ENCODE peak calls at places on chromosomes 4 and X, in five cellular contexts. F, L, Z, I and R are unnamed samples.

GRCh38 chr4:113020966-113021365 is 28.5 kb upstream of the ANK2 start:
- DNase-seq in Z (no peak), F (no peak), L (no peak), I (no peak), R (no peak)

GRCh38 chr4:172543249-172543648 is 625.4 kb upstream of the GALNT7 start:
- DNase-seq in F (no peak), L (no peak), I (no peak), Z (no peak), R (no peak)

GRCh38 chr4:140943887-140944515 is 187.8 kb upstream of the TBC1D9 start:
- DNase-seq in L (no peak), F (no peak), Z (no peak), I (no peak), R (no peak)

GRCh38 chr4:114364857-114365256 is 233.8 kb upstream of the UGT8 start:
- DNase-seq in Z (no peak), F (no peak), L (no peak), I (no peak), R (no peak)

GRCh38 chrX:36978886-36979285 is 29.3 kb upstream of the FAM47C start:
- DNase-seq in F (no peak), L (no peak), I (no peak), Z (no peak), R (no peak)

GRCh38 chr4:107094332-107094731 is 58.2 kb upstream of the DKK2 start:
- DNase-seq in F (no peak), L (no peak), I (no peak), Z (no peak), R (no peak)

GRCh38 chr4:61619528-61619927 is 419.4 kb downstream of the ADGRL3 start:
- DNase-seq in F (no peak), L (no peak), Z (no peak), I (no peak), R (no peak)

GRCh38 chr4:102627831-102628523 is 126.8 kb downstream of the NFKB1 start:
- DNase-seq in L (peak), I (no peak), F (no peak), Z (no peak), R (no peak)

GRCh38 chr4:98446499-98447375 is 185.6 kb downstream of the RAP1GDS1 start:
- DNase-seq in I (no peak), Z (no peak), L (peak), F (no peak), R (no peak)

GRCh38 chr4:154389142-154389541 is 102.5 kb downstream of the DCHS2 start:
- DNase-seq in L (no peak), I (no peak), F (no peak), Z (no peak), R (no peak)

GRCh38 chr4:151418385-151418784 is 9.4 kb downstream of the FHIP1A start:
- DNase-seq in I (no peak), L (no peak), Z (no peak), F (no peak), R (no peak)

GRCh38 chr4:78560296-78560963 is 8.9 kb downstream of the ANXA3 start:
- DNase-seq in F (no peak), L (no peak), Z (no peak), I (no peak), R (no peak)

GRCh38 chrX:150792949-150793527 is 99.8 kb downstream of the MTMR1 start:
- DNase-seq in L (no peak), F (no peak), Z (no peak), I (no peak), R (no peak)

GRCh38 chr4:121666091-121666679 is 30.6 kb downstream of the ANXA5 start:
- DNase-seq in Z (peak), F (no peak), I (no peak), L (no peak), R (peak)

GRCh38 chr4:12137556-12137955 is 708.9 kb upstream of the HS3ST1 start:
- DNase-seq in Z (no peak), I (no peak), F (no peak), L (no peak), R (no peak)

GRCh38 chr4:113675731-113676707 is 85.5 kb downstream of the CAMK2D start:
- DNase-seq in Z (no peak), I (no peak), F (no peak), L (no peak), R (no peak)

GRCh38 chrX:53445977-53446376 is 11.8 kb upstream of the HSD17B10 start:
- DNase-seq in Z (no peak), L (no peak), I (peak), F (peak), R (no peak)

GRCh38 chr4:8403173-8403753 is 37.3 kb downstream of the ACOX3 start:
- DNase-seq in F (peak), I (peak), L (peak), Z (peak), R (peak)

GRCh38 chrX:10062352-10062751 is 94.4 kb upstream of the CLCN4 start:
- DNase-seq in L (peak), F (no peak), I (no peak), Z (no peak), R (no peak)

GRCh38 chrX:15418041-15418706 is 34.0 kb upstream of the VEGFD start:
- DNase-seq in L (no peak), F (no peak), Z (no peak), I (no peak), R (no peak)

GRCh38 chr4:9384126-9384525 is 21.2 kb downstream of the USP17L30 start:
- DNase-seq in I (no peak), Z (no peak), F (no peak), L (no peak), R (no peak)

GRCh38 chrX:65994519-65995501 is 45.1 kb downstream of the VSIG4 start:
- DNase-seq in Z (no peak), F (no peak), L (no peak), I (no peak), R (no peak)

GRCh38 chrX:70033348-70033747 is 16.4 kb downstream of the AWAT2 start:
- DNase-seq in F (no peak), L (peak), I (peak), Z (no peak), R (no peak)

GRCh38 chrX:149641832-149642231 is 10.2 kb upstream of the TMEM185A start:
- DNase-seq in F (no peak), Z (no peak), I (no peak), L (no peak), R (no peak)

GRCh38 chrX:1051421-1051820 is 161.0 kb downstream of the CRLF2 start:
- DNase-seq in I (no peak), F (no peak), L (no peak), Z (no peak), R (no peak)

GRCh38 chrX:137926090-137926489 is 360.2 kb downstream of the ZIC3 start:
- DNase-seq in I (no peak), F (no peak), L (no peak), Z (no peak), R (no peak)

GRCh38 chr4:7598939-7599790 is 164.4 kb upstream of the PSAPL1 start:
- DNase-seq in L (no peak), I (no peak), F (no peak), Z (no peak), R (no peak)

GRCh38 chr4:130080872-130081451 is 985.0 kb downstream of the C4orf33 start:
- DNase-seq in F (peak), Z (no peak), L (no peak), I (no peak), R (no peak)

GRCh38 chrX:119791437-119792231 is at the start of gene RPL39:
- DNase-seq in L (peak), Z (peak), F (peak), I (peak), R (peak)

GRCh38 chrX:119790977-119791436 is 423 bp downstream of the RPL39 start:
- DNase-seq in I (peak), F (peak), Z (peak), L (no peak), R (peak)
- TF ChIP-seq CTCF in I (no peak), F (no peak), Z (no peak), L (peak), R (no peak)

GRCh38 chr4:17500574-17500973 is 11.3 kb downstream of the QDPR start:
- DNase-seq in L (no peak), F (no peak), I (no peak), Z (no peak), R (no peak)

GRCh38 chr4:17502764-17503163 is 9.1 kb downstream of the QDPR start:
- DNase-seq in L (no peak), F (no peak), I (no peak), Z (no peak), R (no peak)

DNA sequence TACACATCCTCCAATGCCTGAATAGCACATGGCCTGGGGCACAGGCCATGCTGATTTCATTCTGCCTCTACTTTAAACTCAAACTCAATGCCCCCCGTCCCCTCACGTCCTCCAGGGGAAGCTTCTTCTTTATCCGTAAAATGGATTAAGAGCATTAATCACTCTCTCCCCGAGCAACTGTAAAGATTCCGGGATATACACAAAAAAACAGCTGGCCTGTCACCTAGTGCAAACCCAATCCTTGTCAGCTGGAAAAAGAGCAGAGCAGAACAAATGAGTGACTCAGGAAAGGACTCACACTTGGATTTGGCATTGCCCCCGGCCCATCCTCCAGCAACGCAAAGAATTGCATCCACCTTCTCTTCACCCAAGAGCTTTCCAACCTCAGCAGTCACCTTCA is 7.8 kb downstream of the QDPR start:
- DNase-seq in L (no peak), I (no peak), F (no peak), Z (no peak), R (no peak)
- TF ChIP-seq CTCF in L (no peak), I (no peak), F (no peak), Z (no peak), R (no peak)

DNA sequence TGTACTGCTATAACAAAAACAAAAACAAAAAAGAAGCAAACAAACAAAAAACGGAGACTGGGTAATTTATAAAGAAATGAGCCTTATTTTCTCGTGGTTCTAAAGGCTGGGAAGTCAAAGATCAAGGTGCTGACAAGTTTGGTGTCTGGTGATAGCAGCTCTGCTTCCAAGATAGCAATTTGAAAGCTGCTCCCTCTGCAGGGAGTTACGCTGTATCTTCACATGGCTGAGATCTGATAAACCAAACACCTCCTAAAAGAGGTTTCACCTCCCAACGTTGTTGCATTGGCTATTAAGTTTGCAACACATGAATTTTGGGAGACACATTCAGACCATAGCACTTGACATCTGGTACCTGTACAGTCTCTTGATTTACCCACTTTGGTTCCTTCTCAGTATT is 854.2 kb downstream of the CENPC start:
- DNase-seq in I (no peak), L (no peak), Z (no peak), F (no peak), R (no peak)
- TF ChIP-seq CTCF in I (no peak), L (no peak), Z (no peak), F (no peak), R (no peak)

DNA sequence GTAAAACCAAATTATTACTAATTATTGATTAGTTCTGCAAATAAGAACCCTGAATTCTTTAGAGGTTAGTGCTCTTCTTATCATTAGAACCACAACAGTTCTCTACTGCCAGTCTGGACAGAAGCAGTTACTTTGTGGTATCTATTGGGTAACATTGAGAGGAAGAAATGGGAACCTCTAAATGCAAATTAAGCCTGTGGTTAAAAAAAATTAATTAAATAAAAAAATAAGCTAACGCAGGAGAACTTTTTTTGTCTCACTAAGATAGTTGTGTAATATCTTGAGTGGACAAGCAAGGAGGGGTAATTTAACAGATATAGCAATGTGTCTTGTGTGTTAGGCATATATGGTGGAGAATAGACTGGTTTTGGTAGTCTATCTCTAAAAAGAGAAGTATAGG is 32.9 kb upstream of the TET2 start:
- DNase-seq in I (no peak), Z (no peak), L (no peak), F (no peak), R (no peak)
- TF ChIP-seq CTCF in I (no peak), Z (no peak), L (no peak), F (no peak), R (no peak)

DNA sequence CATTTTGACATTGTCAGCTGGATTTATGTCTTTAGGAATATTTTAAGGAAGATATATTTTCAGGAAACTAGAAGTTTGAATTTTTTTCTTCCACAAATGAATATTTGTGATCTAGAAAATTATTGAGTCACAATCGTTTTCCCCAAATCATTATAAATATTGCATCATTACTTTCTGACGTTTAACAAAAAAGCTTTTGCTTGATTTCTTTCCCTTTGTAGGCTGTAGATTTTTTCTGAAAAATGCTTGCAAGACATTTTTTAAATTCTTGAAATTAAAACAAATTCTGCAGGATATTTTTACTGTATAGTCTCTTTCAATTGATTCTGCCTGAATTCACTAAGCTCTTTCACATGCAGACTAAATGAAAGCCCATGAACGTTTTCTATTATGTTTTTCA is 4.9 kb upstream of the SMARCAD1 start:
- DNase-seq in F (no peak), I (no peak), L (no peak), Z (no peak), R (no peak)
- TF ChIP-seq CTCF in F (no peak), I (no peak), L (no peak), Z (no peak), R (no peak)

GRCh38 chrX:104668550-104668949 is 102.6 kb downstream of the IL1RAPL2 start:
- DNase-seq in L (no peak), Z (no peak), I (no peak), F (no peak), R (no peak)
- TF ChIP-seq CTCF in L (no peak), Z (no peak), I (peak), F (no peak), R (no peak)

DNA sequence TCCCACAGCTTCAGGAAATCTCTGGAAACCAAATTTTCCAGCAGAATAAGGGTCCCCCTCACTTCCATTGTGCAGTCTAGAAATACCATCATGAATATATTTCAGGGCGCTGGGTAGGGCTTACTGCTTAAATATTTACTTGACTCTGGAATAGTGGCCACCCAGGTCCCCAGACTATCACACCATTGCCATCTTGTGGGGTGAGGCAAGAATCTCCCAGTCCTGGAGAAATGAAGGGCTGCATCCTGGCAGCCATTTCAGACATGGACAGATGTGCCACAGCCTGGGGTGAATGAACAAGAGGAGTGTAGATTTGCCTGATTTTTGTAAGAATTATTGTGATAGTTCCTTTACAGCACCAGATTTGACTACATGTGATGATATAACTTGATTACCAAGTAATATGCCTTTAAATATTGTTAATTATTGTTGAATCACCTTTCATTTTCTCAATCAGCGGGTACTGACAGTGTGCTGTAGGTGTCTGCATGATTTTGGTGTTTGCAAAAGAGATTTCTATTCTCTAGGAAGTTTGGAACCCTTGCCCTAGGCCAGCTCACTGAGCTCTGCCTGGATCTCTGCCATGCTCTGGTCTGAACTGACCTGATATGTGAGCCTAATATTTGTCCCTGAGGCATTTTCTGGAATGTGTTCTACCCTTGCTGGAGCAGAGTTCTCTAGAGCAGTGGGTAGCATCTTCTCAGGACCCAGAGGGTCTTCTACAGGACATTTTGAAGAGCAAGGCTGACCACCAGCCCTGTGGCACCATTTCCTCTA is 183.4 kb downstream of the KIT start:
- DNase-seq in F (no peak), Z (no peak), L (no peak), I (no peak), R (no peak)
- TF ChIP-seq CTCF in F (no peak), Z (no peak), L (no peak), I (no peak), R (no peak)

DNA sequence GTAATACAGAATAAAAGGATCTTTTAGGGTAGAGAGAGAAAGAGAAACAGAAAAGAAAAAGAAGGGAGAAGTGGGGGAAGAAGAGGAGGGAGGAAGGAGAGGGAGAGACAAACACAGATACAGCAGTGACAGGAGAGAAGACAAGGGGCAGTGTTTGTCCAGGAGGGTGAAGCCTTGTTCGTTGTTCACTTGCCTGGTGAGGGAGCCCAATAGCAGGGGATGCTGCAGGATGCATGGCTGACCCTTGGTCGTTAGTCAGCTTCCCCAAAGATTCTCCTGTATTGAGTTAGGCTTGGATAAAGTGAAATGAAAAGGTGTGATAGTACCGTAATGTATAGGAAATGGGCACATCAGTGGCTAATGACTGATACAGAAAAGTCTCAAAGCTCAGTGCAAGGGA is 403.7 kb downstream of the IL15 start:
- DNase-seq in I (no peak), Z (no peak), F (no peak), L (no peak), R (no peak)
- TF ChIP-seq CTCF in I (no peak), Z (no peak), F (no peak), L (no peak), R (no peak)